ENCODE peak calls at places on chromosomes 11 and 22, in nine cellular contexts. W is left cardiac atrium; Q is stimulated activated CD4-positive, alpha-beta T cell treated with anti-CD3 and anti-CD28 coated beads, Interleukin-4, amount 100 ng/mL, for 24 hours; C is NCI-H2029; H is ACHN; U is NCI-H1092 treated with DMSO at 0.1 percent for 48 hours; B is EL; O is hippocampal formation; R is T follicular helper cell. J is an unnamed sample.

GRCh38 chr11:133927690-133928627 is 28.8 kb downstream of the IGSF9B start:
- DNase-seq in Q (peak; percentile 73), C (peak; percentile 84), B (peak; percentile 59), H (peak; percentile 53), W (peak; percentile 77), U (peak; percentile 72), O (peak; percentile 28), R (peak; percentile 51), J (peak; percentile 54)

GRCh38 chr22:29093030-29093429 is 20.2 kb downstream of the KREMEN1 start:
- DNase-seq in U (no peak), W (no peak), B (no peak), H (no peak), O (no peak), C (no peak), R (no peak), Q (no peak), J (no peak)

GRCh38 chr11:33445761-33446161 is 188.6 kb downstream of the HIPK3 start:
- DNase-seq in B (peak; percentile 82), U (no peak), H (no peak), O (no peak), C (no peak), Q (no peak), W (no peak), R (no peak), J (no peak)

GRCh38 chr22:37777122-37777687 is 30.5 kb upstream of the GCAT start:
- DNase-seq in W (no peak), B (peak; percentile 85), U (no peak), C (peak; percentile 80), O (no peak), R (no peak), Q (no peak), H (peak; percentile 88), J (no peak)

GRCh38 chr22:19497245-19497644 is 17.5 kb downstream of the CDC45 start:
- DNase-seq in H (no peak), U (peak; percentile 31), W (no peak), B (peak; percentile 79), Q (no peak), C (no peak), R (no peak), O (no peak), J (no peak)

GRCh38 chr11:71201936-71202597 is 50.3 kb downstream of the SHANK2 start:
- DNase-seq in R (no peak), C (no peak), U (no peak), H (no peak), W (no peak), O (no peak), Q (no peak), B (no peak), J (no peak)

GRCh38 chr22:20019661-20020532 is 1.0 kb upstream of the TANGO2 start:
- DNase-seq in R (no peak), W (no peak), B (no peak), O (no peak), Q (no peak), H (no peak), C (no peak), U (no peak), J (no peak)

GRCh38 chr11:61866958-61867343 is 24.4 kb downstream of the FADS3 start:
- DNase-seq in W (no peak), O (no peak), R (no peak), B (no peak), C (no peak), Q (no peak), H (no peak), U (no peak), J (no peak)

GRCh38 chr11:59556115-59556882 is 45.0 kb downstream of the OR4D9 start:
- DNase-seq in Q (peak; percentile 83), W (peak; percentile 64), O (peak; percentile 43), B (peak; percentile 94), U (peak; percentile 31), R (peak; percentile 25), C (peak; percentile 32), H (peak; percentile 49), J (peak; percentile 81)

GRCh38 chr22:19981171-19981960 is 35.3 kb downstream of the ARVCF start:
- DNase-seq in H (no peak), O (no peak), R (no peak), Q (no peak), C (no peak), W (no peak), U (no peak), B (no peak), J (no peak)

GRCh38 chr11:92224394-92225205 is at the start of gene FAT3:
- DNase-seq in U (peak; percentile 77), C (no peak), H (peak; percentile 16), B (peak; percentile 78), W (peak; percentile 22), R (no peak), O (peak; percentile 17), Q (no peak), J (peak; percentile 31)

GRCh38 chr11:69879734-69880005 is 60.5 kb upstream of the FGF3 start:
- DNase-seq in R (no peak), Q (no peak), H (no peak), C (no peak), B (no peak), W (peak; percentile 7), U (no peak), O (no peak), J (no peak)

GRCh38 chr22:31361743-31362142 is 15.6 kb upstream of the PATZ1 start:
- DNase-seq in H (no peak), B (no peak), W (no peak), O (no peak), R (no peak), C (no peak), U (no peak), Q (no peak), J (no peak)

GRCh38 chr11:106493751-106494150 is 416.3 kb downstream of the AASDHPPT start:
- DNase-seq in U (no peak), Q (no peak), C (no peak), R (no peak), H (no peak), B (no peak), W (no peak), O (no peak), J (peak; percentile 33)

GRCh38 chr11:130813196-130813595 is 103.1 kb downstream of the SNX19 start:
- DNase-seq in B (no peak), W (no peak), O (no peak), Q (no peak), R (no peak), U (no peak), H (no peak), C (no peak), J (no peak)

GRCh38 chr11:114890076-114890475 is 211.7 kb downstream of the NXPE2 start:
- DNase-seq in O (no peak), B (no peak), C (no peak), R (no peak), Q (no peak), W (no peak), U (no peak), H (no peak), J (no peak)

GRCh38 chr22:22772396-22772795 is 115.2 kb upstream of the IGLL5 start:
- DNase-seq in W (no peak), U (no peak), C (no peak), B (no peak), Q (no peak), R (no peak), H (no peak), O (no peak), J (no peak)

GRCh38 chr22:33658775-33659174 is 261.5 kb downstream of the LARGE1 start:
- DNase-seq in U (no peak), Q (no peak), W (peak; percentile 48), C (no peak), B (no peak), H (no peak), R (no peak), O (no peak), J (no peak)

GRCh38 chr11:35621620-35622019 is 3.4 kb downstream of the FJX1 start:
- DNase-seq in C (no peak), H (no peak), W (no peak), R (no peak), O (no peak), U (no peak), B (peak; percentile 44), Q (no peak), J (no peak)

J was measured in NCI-H226.